ENCODE peak calls at places on chromosomes 12 and 14, in five cellular contexts. E, D, P, L and I are unnamed samples.

GRCh38 chr14:103186894-103187586 is 63.8 kb downstream of the TNFAIP2 start:
- DNase-seq in E (no peak), D (no peak), P (no peak), L (no peak), I (peak; percentile 59)

GRCh38 chr14:47919994-47920393 is 244.6 kb upstream of the MDGA2 start:
- DNase-seq in E (no peak), D (no peak), P (no peak), L (peak; percentile 7), I (peak; percentile 62)

GRCh38 chr12:93740721-93741120 is 63.5 kb downstream of the CRADD start:
- DNase-seq in E (no peak), D (no peak), P (peak; percentile 51), L (no peak), I (no peak)

GRCh38 chr14:59632381-59632780 is 55.8 kb upstream of the CCDC175 start:
- DNase-seq in E (no peak), D (peak; percentile 12), P (peak; percentile 38), L (peak; percentile 53), I (peak; percentile 55)

GRCh38 chr14:55117816-55118441 is 11.1 kb upstream of the LGALS3 start:
- DNase-seq in E (no peak), D (no peak), P (no peak), L (no peak), I (no peak)

GRCh38 chr12:82832091-82832490 is 145.4 kb downstream of the TMTC2 start:
- DNase-seq in E (no peak), D (no peak), P (no peak), L (no peak), I (no peak)

GRCh38 chr12:48489012-48489411 is 6.7 kb downstream of the C12orf54 start:
- DNase-seq in E (no peak), D (peak; percentile 91), P (peak; percentile 4), L (no peak), I (no peak)

GRCh38 chr12:121515615-121516014 is 65.2 kb downstream of the KDM2B start:
- DNase-seq in E (no peak), D (no peak), P (no peak), L (no peak), I (no peak)

GRCh38 chr14:20262642-20263128 is 23.6 kb downstream of the OR11H4 start:
- DNase-seq in E (no peak), D (peak; percentile 83), P (peak; percentile 91), L (no peak), I (no peak)

GRCh38 chr12:116385486-116386217 is 108.2 kb upstream of the MED13L start:
- DNase-seq in E (no peak), D (no peak), P (no peak), L (no peak), I (peak; percentile 32)

GRCh38 chr12:92183575-92183974 is 37.9 kb upstream of the BTG1 start:
- DNase-seq in E (no peak), D (no peak), P (no peak), L (no peak), I (no peak)

GRCh38 chr14:93903342-93904184 is 23.6 kb upstream of the FAM181A start:
- DNase-seq in E (no peak), D (no peak), P (no peak), L (peak; percentile 61), I (peak; percentile 62)

GRCh38 chr14:93150227-93151206 is 34.2 kb downstream of the MOAP1 start:
- DNase-seq in E (no peak), D (peak; percentile 33), P (no peak), L (no peak), I (peak; percentile 63)

GRCh38 chr12:14810953-14811483 is 3.0 kb downstream of the SMCO3 start:
- DNase-seq in E (no peak), D (peak; percentile 11), P (peak; percentile 49), L (no peak), I (no peak)

GRCh38 chr14:53951661-53952265 is 4.9 kb downstream of the BMP4 start:
- DNase-seq in E (no peak), D (no peak), P (no peak), L (peak; percentile 63), I (peak; percentile 88)

GRCh38 chr12:111174283-111175108 is 194.4 kb downstream of the PHETA1 start:
- DNase-seq in E (no peak), D (peak; percentile 30), P (no peak), L (no peak), I (peak; percentile 57)

GRCh38 chr14:104821971-104822608 is 21.2 kb downstream of the ZBTB42 start:
- DNase-seq in E (no peak), D (no peak), P (no peak), L (no peak), I (no peak)

GRCh38 chr12:69985656-69986055 is 160.6 kb downstream of the MYRFL start:
- DNase-seq in E (no peak), D (peak; percentile 9), P (peak; percentile 31), L (peak; percentile 25), I (peak; percentile 17)